ENCODE peak calls at places on chromosome 9, in four cellular contexts. O, V, S and K are unnamed samples.

GRCh38 chr9:120109242-120109641 is 470.7 kb downstream of the CDK5RAP2 start:
- DNase-seq in S (peak; percentile 47), O (no peak), V (peak; percentile 38), K (peak; percentile 3)

GRCh38 chr9:71353723-71354122 is 232.3 kb upstream of the TRPM3 start:
- DNase-seq in S (no peak), V (peak; percentile 74), O (no peak), K (peak; percentile 93)

GRCh38 chr9:68690088-68690487 is 15.0 kb upstream of the PIP5K1B start:
- DNase-seq in V (no peak), O (no peak), S (no peak), K (no peak)

GRCh38 chr9:116683535-116683934 is 3.6 kb upstream of the TRIM32 start:
- DNase-seq in S (no peak), V (no peak), O (no peak), K (no peak)

GRCh38 chr9:38359297-38359653 is 33.2 kb upstream of the ALDH1B1 start:
- DNase-seq in V (no peak), O (no peak), S (no peak), K (no peak)

GRCh38 chr9:33170464-33171156 is 3.5 kb upstream of the B4GALT1 start:
- DNase-seq in S (no peak), V (no peak), O (peak; percentile 33), K (no peak)

GRCh38 chr9:71637926-71638325 is 130.4 kb downstream of the CEMIP2 start:
- DNase-seq in O (no peak), S (no peak), V (no peak), K (no peak)

GRCh38 chr9:132350861-132351315 is 3.9 kb downstream of the SETX start:
- DNase-seq in V (peak; percentile 20), S (no peak), O (peak; percentile 66), K (peak; percentile 22)

GRCh38 chr9:97599447-97599846 is 33.7 kb downstream of the TSTD2 start:
- DNase-seq in V (no peak), O (no peak), S (no peak), K (no peak)